ENCODE peak calls at places on chromosomes 4 and X, in four cellular contexts. T is aorta, U is A549, I is PC-3. H is an unnamed sample. For H3K4me1, the result is how much of the 10 kb centered on the place peaks cover.

GRCh38 chr4:84565951-84566350 is 17.0 kb upstream of the CDS1 start:
- DNase-seq in T (no peak), U (no peak), I (no peak), H (no peak)

GRCh38 chr4:72984351-72984750 is 85.2 kb downstream of the COX18 start:
- DNase-seq in T (no peak), U (no peak), I (no peak), H (no peak)

GRCh38 chrX:129798888-129799287 is 19.1 kb downstream of the SASH3 start:
- DNase-seq in T (no peak), U (no peak), I (no peak), H (no peak)

GRCh38 chr4:70577220-70577927 is 14.7 kb upstream of the AMBN start:
- DNase-seq in T (no peak), U (no peak), I (peak), H (no peak)

GRCh38 chr4:150209140-150209829 is 131.0 kb downstream of the DCLK2 start:
- DNase-seq in T (peak), U (peak), I (peak), H (no peak)

GRCh38 chr4:113435893-113436292 is 325.6 kb downstream of the CAMK2D start:
- DNase-seq in T (no peak), U (no peak), I (peak), H (peak)

GRCh38 chrX:52933976-52934703 is 24.2 kb downstream of the FAM156A start:
- DNase-seq in T (no peak), U (no peak), I (peak), H (no peak)

GRCh38 chr4:88054909-88055308 is 47.5 kb downstream of the PKD2 start:
- DNase-seq in T (no peak), U (peak), I (peak), H (no peak)

GRCh38 chr4:138301536-138301935 is 59.4 kb upstream of the SLC7A11 start:
- DNase-seq in T (no peak), U (no peak), I (no peak), H (no peak)

GRCh38 chr4:83180469-83180968 is 66.0 kb upstream of the PLAC8 start:
- DNase-seq in T (no peak), U (no peak), I (no peak), H (no peak)

GRCh38 chr4:79281577-79282359 is 44.1 kb downstream of the NAA11 start:
- DNase-seq in T (no peak), U (no peak), I (no peak), H (no peak)

GRCh38 chr4:163121689-163122088 is 45.0 kb downstream of the NAF1 start:
- DNase-seq in T (no peak), U (no peak), I (no peak), H (no peak)

GRCh38 chr4:101183658-101184373 is 163.5 kb downstream of the PPP3CA start:
- DNase-seq in T (no peak), U (no peak), I (peak), H (no peak)

GRCh38 chrX:107675823-107676555 is 47.7 kb downstream of the PRPS1 start:
- DNase-seq in T (no peak), U (no peak), I (no peak), H (peak)

GRCh38 chr4:99117876-99118693 is 26.0 kb downstream of the ADH4 start:
- DNase-seq in T (no peak), U (no peak), I (peak), H (no peak)

GRCh38 chrX:120305531-120306145 is 5.6 kb downstream of the TMEM255A start:
- DNase-seq in T (no peak), U (no peak), I (peak), H (no peak)

GRCh38 chr4:1711906-1712215 is 258 bp downstream of the SLBP start:
- DNase-seq in T (no peak), U (no peak), I (peak), H (no peak)

GRCh38 chrX:42149786-42150185 is 226.4 kb upstream of the CASK start:
- DNase-seq in T (no peak), U (no peak), I (no peak), H (no peak)

GRCh38 chr4:139528377-139529005 is 27.5 kb downstream of the SETD7 start:
- DNase-seq in T (no peak), U (no peak), I (no peak), H (no peak)

GRCh38 chr4:65028592-65028991 is 619.3 kb upstream of the TECRL start:
- DNase-seq in T (no peak), U (no peak), I (no peak), H (no peak)

GRCh38 chr4:30866444-30866843 is 146.3 kb downstream of the PCDH7 start:
- DNase-seq in T (no peak), U (no peak), I (no peak), H (no peak)

GRCh38 chr4:26284536-26284935 is 36.3 kb upstream of the RBPJ start:
- DNase-seq in T (no peak), U (no peak), I (peak), H (no peak)

GRCh38 chrX:101658661-101659477 is 781 bp downstream of the ARMCX2 start:
- DNase-seq in T (peak), U (peak), I (peak), H (peak)

GRCh38 chr4:182746876-182747275 is 170.3 kb downstream of the DCTD start:
- DNase-seq in T (no peak), U (no peak), I (peak), H (no peak)

GRCh38 chrX:48938721-48939416 is 18.5 kb downstream of the OTUD5 start:
- DNase-seq in T (no peak), U (no peak), I (no peak), H (peak)

DNA sequence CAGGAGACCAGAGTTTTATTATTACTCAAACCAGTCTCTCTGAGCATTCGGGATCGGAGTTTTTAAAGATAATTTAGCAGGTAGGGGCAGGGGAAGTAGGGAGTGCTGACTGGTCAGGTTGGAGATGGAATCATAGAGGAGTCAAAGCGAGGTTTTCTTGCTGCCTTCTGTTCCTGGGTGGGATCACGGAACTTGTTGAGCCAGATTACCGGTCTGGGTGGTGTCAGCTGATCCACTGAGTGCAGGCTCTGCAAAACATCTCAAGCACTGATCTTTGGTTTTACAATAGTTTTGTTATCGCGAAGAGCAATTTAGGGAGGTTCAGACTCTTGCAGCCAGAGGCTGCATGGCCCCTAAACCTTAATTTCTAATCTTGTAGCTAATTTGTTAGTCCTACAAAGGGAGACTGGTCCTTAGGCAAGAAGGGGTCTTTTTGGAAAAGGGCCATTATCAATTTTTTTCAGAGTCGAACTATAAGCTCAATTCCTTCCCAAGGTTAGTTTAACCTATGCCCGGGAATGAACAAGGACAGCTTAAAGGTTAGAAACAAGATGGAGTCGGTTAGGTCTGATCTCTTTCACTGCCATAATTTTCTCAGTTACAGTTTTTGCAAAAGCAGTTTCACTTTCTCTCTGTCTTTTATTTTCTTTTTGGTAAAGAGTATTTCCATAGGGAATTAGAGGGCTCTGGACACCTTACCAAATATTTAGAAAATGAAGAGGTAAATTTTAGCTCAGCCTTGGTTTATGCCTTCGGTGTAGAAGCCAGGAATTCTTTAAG is 63.9 kb downstream of the TRIM2 start:
- DNase-seq in T (no peak), U (no peak), I (no peak), H (no peak)
- H3K4me1 ChIP-seq in T (under half), U (under half), I (under half), H (under half)

GRCh38 chrX:40008841-40009461 is 88.8 kb downstream of the BCOR start:
- DNase-seq in T (peak), U (no peak), I (no peak), H (no peak)

GRCh38 chrX:40006025-40007017 is 91.4 kb downstream of the BCOR start:
- DNase-seq in T (peak), U (no peak), I (no peak), H (no peak)

GRCh38 chrX:40007136-40007535 is 90.6 kb downstream of the BCOR start:
- DNase-seq in T (no peak), U (no peak), I (no peak), H (no peak)

GRCh38 chrX:40009462-40009851 is 88.3 kb downstream of the BCOR start:
- DNase-seq in T (peak), U (no peak), I (no peak), H (no peak)

DNA sequence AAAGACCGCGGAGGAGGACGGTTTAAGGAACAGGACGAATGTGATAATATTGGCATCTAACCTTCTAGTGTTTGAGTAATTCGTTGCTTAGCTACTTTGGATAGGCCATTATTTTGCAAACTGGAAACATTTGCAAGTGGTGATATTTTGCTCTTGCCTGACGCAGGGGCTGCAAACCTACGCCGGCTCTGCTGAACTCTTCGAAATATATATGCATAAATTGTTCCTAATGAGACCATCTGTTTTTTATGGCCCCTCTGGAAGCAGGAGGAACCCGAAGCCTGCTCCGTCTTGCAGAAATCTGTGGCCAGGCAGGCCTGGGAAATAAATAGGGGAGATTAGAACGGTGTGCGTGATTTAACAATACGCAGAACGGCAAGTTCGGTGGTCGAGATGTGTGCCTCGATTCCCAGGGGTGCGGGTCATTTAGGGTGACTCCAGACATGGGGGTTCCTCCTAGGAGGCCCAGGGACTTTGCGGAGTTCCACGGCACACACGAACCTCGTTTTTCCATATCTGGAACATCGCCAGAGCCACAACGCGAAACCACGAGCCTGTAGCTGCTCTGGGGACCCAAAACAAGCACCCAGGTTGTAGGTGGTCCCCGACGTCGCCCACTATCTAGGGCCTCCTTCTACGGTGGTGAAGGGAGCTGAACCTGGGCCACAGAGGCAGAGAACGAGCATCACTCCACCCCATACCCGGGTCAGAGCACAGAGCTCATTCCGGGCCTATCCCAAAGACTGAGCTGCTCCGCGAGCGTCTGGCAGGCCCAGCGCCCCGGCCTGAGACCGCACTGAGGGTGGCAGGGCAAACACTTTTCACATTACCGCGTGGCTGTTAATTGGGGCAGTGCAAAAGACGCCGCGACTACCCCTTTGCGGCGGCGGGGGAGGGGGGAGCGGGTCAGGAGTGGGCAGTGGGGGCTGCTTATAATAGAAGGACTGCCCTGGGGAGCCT is 89.7 kb downstream of the BCOR start:
- DNase-seq in T (no peak), U (no peak), I (no peak), H (no peak)
- H3K4me3 ChIP-seq in T (no peak), U (no peak), I (no peak), H (no peak)

DNA sequence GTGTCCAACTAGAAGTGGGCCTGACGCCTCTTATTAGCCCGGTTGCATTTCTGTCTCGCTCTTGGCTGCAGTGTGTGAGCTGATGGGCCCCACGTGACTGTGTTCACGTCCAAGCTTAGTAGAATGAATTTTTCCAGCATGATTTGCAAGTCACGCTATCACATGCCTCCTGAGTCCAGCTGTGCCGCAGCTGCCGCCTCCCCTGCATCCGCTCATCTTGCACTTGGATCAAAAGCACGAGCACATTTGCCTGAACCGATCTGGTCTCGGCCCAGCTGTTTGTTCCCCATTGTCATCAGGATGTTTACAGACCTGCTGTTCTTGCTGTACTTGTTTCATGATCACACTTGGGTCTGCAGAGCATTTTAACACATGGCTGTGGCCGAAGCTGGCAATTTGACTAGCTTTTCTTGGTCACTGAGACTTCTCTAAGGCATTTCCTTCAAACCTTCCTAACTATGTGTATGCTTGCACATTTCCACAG is 126.5 kb downstream of the KIT start:
- DNase-seq in T (peak), U (no peak), I (no peak), H (no peak)
- H3K27ac ChIP-seq in T (peak), U (no peak), I (no peak), H (no peak)

GRCh38 chr4:76702440-76703122 is 195.4 kb downstream of the SOWAHB start:
- DNase-seq in T (no peak), U (no peak), I (no peak), H (no peak)
- H3K4me1 ChIP-seq in T (under half), U (half or more), I (half or more), H (under half)

GRCh38 chr4:115514675-115515074 is 401.3 kb upstream of the NDST4 start:
- DNase-seq in T (no peak), U (no peak), I (no peak), H (no peak)

GRCh38 chr4:115515379-115516171 is 402.2 kb upstream of the NDST4 start:
- DNase-seq in T (no peak), U (no peak), I (no peak), H (no peak)
- H3K4me3 ChIP-seq in T (no peak), U (no peak), I (no peak), H (no peak)

GRCh38 chr4:10295326-10295725 is 161.9 kb downstream of the ZNF518B start:
- DNase-seq in T (no peak), U (no peak), I (no peak), H (no peak)

GRCh38 chr4:10298681-10299080 is 158.5 kb downstream of the ZNF518B start:
- DNase-seq in T (no peak), U (no peak), I (no peak), H (no peak)

GRCh38 chr4:10302096-10302495 is 155.1 kb downstream of the ZNF518B start:
- DNase-seq in T (no peak), U (no peak), I (no peak), H (no peak)

GRCh38 chr4:10299601-10300000 is 157.6 kb downstream of the ZNF518B start:
- DNase-seq in T (no peak), U (no peak), I (no peak), H (no peak)

GRCh38 chr4:10296730-10297129 is 160.5 kb downstream of the ZNF518B start:
- DNase-seq in T (no peak), U (no peak), I (no peak), H (no peak)
- H3K27ac ChIP-seq in T (no peak), U (no peak), I (no peak), H (no peak)

GRCh38 chr4:8310306-8310705 is 40.8 kb downstream of the HTRA3 start:
- DNase-seq in T (peak), U (no peak), I (no peak), H (no peak)
- H3K4me1 ChIP-seq in T (under half), U (under half), I (under half), H (under half)

DNA sequence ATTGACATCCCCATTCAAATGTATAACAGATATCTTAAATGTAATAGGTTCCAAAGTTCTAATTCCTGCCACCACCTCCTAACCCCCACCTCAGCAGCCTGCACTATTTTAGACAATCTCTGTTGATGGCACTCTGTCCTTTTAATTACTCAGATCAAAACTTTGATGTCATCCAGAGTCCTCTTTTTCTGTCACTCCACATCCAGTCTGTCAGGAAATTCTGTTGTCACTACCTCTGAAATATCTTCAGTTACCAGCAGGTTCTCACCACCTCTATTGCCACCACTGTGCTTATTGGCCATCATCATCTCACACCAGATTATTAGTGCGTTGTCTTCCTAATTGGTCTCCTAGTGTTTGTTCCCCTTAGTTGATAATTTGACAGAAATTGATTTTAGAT is 76.2 kb downstream of the PTPN13 start:
- DNase-seq in T (no peak), U (no peak), I (no peak), H (no peak)
- H3K4me3 ChIP-seq in T (no peak), U (no peak), I (no peak), H (no peak)

GRCh38 chr4:56410247-56410646 is 23.0 kb upstream of the AASDH start:
- DNase-seq in T (no peak), U (peak), I (peak), H (no peak)
- H3K27ac ChIP-seq in T (no peak), U (peak), I (peak), H (no peak)

H was measured in CD4-positive, alpha-beta memory T cell.